ENCODE peak calls at places on chromosomes 6 and 20, in ten cellular contexts. W, G, U, N, I, D, Y, X, H and O are unnamed samples.

GRCh38 chr6:112311950-112312547 is 35.1 kb upstream of the RFPL4B start:
- DNase-seq in W (no peak), G (no peak), U (no peak), N (no peak), I (no peak), D (no peak), Y (no peak), X (no peak), H (peak), O (no peak)

GRCh38 chr6:130202782-130203181 is 20.0 kb downstream of the SAMD3 start:
- DNase-seq in W (no peak), G (no peak), U (no peak), N (no peak), I (no peak), D (no peak), Y (no peak), X (no peak), H (no peak), O (no peak)

GRCh38 chr6:41607036-41607435 is 31.2 kb upstream of the MDFI start:
- DNase-seq in W (no peak), G (no peak), U (no peak), N (no peak), I (no peak), D (no peak), Y (no peak), X (no peak), H (no peak), O (no peak)

GRCh38 chr6:117459447-117459944 is 23.0 kb upstream of the DCBLD1 start:
- DNase-seq in W (no peak), G (no peak), U (no peak), N (no peak), I (no peak), D (no peak), Y (no peak), X (no peak), H (no peak), O (no peak)

GRCh38 chr6:33828452-33828763 is 24.6 kb upstream of the MLN start:
- DNase-seq in W (no peak), G (no peak), U (no peak), N (no peak), I (no peak), D (no peak), Y (no peak), X (no peak), H (no peak), O (no peak)

GRCh38 chr6:137102050-137102848 is 57.5 kb upstream of the IL20RA start:
- DNase-seq in W (no peak), G (peak), U (no peak), N (no peak), I (no peak), D (no peak), Y (no peak), X (no peak), H (no peak), O (no peak)

GRCh38 chr6:168660400-168660945 is 219.5 kb downstream of the SMOC2 start:
- DNase-seq in W (no peak), G (no peak), U (no peak), N (no peak), I (no peak), D (no peak), Y (no peak), X (no peak), H (no peak), O (no peak)

GRCh38 chr6:105384004-105384403 is 18.9 kb downstream of the PREP start:
- DNase-seq in W (no peak), G (peak), U (no peak), N (no peak), I (no peak), D (no peak), Y (peak), X (no peak), H (peak), O (no peak)

GRCh38 chr6:53837875-53838806 is 43.3 kb downstream of the LRRC1 start:
- DNase-seq in W (no peak), G (no peak), U (no peak), N (no peak), I (peak), D (no peak), Y (no peak), X (no peak), H (no peak), O (no peak)

GRCh38 chr20:59157961-59158541 is 5.6 kb upstream of the ZNF831 start:
- DNase-seq in W (no peak), G (no peak), U (no peak), N (no peak), I (no peak), D (no peak), Y (no peak), X (no peak), H (no peak), O (no peak)

GRCh38 chr6:138026342-138026741 is 80.9 kb downstream of the PERP start:
- DNase-seq in W (no peak), G (no peak), U (no peak), N (no peak), I (no peak), D (no peak), Y (no peak), X (no peak), H (no peak), O (no peak)

GRCh38 chr6:43149260-43149659 is 21.8 kb upstream of the SRF start:
- DNase-seq in W (no peak), G (no peak), U (no peak), N (no peak), I (no peak), D (no peak), Y (no peak), X (no peak), H (peak), O (no peak)

GRCh38 chr6:97586344-97586743 is 303.3 kb upstream of the MMS22L start:
- DNase-seq in W (peak), G (peak), U (no peak), N (no peak), I (no peak), D (peak), Y (peak), X (no peak), H (no peak), O (no peak)
- TF ChIP-seq CTCF in W (peak), G (peak), U (no peak), N (peak), I (no peak), D (peak), Y (no peak), X (no peak), H (peak), O (no peak)

GRCh38 chr6:45434401-45434741 is 56.6 kb upstream of the SUPT3H start:
- DNase-seq in W (no peak), G (no peak), U (no peak), N (no peak), I (no peak), D (no peak), Y (no peak), X (no peak), H (no peak), O (no peak)

GRCh38 chr6:45438156-45438555 is 60.4 kb upstream of the SUPT3H start:
- DNase-seq in W (no peak), G (no peak), U (no peak), N (no peak), I (no peak), D (no peak), Y (no peak), X (no peak), H (no peak), O (no peak)

GRCh38 chr6:45437441-45437820 is 59.7 kb upstream of the SUPT3H start:
- DNase-seq in W (no peak), G (no peak), U (no peak), N (no peak), I (no peak), D (no peak), Y (no peak), X (no peak), H (no peak), O (no peak)

GRCh38 chr6:45438849-45439406 is 61.2 kb upstream of the SUPT3H start:
- DNase-seq in W (peak), G (peak), U (no peak), N (peak), I (no peak), D (peak), Y (no peak), X (no peak), H (peak), O (no peak)

GRCh38 chr6:45436544-45437440 is 59.1 kb upstream of the SUPT3H start:
- DNase-seq in W (peak), G (peak), U (no peak), N (peak), I (no peak), D (no peak), Y (no peak), X (no peak), H (peak), O (no peak)
- H3K4me3 ChIP-seq in W (no peak), G (no peak), U (no peak), N (no peak), I (no peak), D (no peak), Y (no peak), X (no peak), H (peak), O (no peak)

GRCh38 chr6:35728663-35729348 is 8.0 kb upstream of the ARMC12 start:
- DNase-seq in W (no peak), G (peak), U (peak), N (no peak), I (peak), D (no peak), Y (no peak), X (no peak), H (no peak), O (no peak)

GRCh38 chr6:35729722-35730121 is 7.1 kb upstream of the ARMC12 start:
- DNase-seq in W (no peak), G (no peak), U (no peak), N (no peak), I (no peak), D (no peak), Y (no peak), X (no peak), H (no peak), O (no peak)

GRCh38 chr6:35727206-35727934 is 9.5 kb upstream of the ARMC12 start:
- DNase-seq in W (peak), G (peak), U (peak), N (peak), I (peak), D (no peak), Y (peak), X (no peak), H (peak), O (no peak)

GRCh38 chr6:35729349-35729678 is 7.5 kb upstream of the ARMC12 start:
- DNase-seq in W (no peak), G (no peak), U (no peak), N (no peak), I (no peak), D (no peak), Y (no peak), X (no peak), H (no peak), O (no peak)

GRCh38 chr6:35727935-35728662 is 8.7 kb upstream of the ARMC12 start:
- DNase-seq in W (peak), G (peak), U (peak), N (peak), I (peak), D (peak), Y (peak), X (peak), H (peak), O (peak)
- TF ChIP-seq CTCF in W (peak), G (no peak), U (no peak), N (no peak), I (no peak), D (no peak), Y (no peak), X (no peak), H (no peak), O (no peak)

DNA sequence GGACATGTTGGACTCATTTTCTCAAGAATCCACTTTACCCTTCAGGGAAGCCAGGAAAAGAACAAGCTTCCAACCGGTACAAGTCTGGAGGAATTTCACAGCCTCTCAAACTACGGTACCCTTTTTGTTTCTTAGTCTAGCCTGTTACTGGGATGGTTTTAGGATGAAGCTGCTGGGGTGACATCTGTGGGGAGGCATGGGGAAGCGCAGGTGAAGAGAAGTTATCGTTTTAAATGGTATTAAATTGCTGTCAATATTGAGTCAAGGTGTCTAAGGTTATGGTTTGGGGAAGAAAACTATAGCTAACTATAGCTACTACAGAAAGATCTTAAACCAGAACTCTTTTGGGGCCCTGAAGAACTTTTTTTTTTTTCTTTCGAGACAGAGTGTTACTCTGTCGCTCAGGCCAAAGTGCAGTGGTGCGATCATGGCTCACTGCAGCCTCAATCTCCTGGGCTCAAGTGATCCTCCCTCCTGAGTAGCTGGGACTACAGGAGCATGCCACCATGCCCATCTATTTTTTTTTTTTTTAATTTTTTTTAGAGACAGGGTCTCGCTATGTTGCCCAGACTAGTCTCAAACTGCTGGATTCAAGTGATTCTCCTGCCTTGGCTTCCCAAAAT is 128.7 kb downstream of the RIN2 start:
- DNase-seq in W (no peak), G (peak), U (no peak), N (no peak), I (no peak), D (no peak), Y (peak), X (no peak), H (peak), O (no peak)
- H3K4me3 ChIP-seq in W (no peak), G (no peak), U (no peak), N (no peak), I (no peak), D (peak), Y (peak), X (no peak), H (peak), O (no peak)

DNA sequence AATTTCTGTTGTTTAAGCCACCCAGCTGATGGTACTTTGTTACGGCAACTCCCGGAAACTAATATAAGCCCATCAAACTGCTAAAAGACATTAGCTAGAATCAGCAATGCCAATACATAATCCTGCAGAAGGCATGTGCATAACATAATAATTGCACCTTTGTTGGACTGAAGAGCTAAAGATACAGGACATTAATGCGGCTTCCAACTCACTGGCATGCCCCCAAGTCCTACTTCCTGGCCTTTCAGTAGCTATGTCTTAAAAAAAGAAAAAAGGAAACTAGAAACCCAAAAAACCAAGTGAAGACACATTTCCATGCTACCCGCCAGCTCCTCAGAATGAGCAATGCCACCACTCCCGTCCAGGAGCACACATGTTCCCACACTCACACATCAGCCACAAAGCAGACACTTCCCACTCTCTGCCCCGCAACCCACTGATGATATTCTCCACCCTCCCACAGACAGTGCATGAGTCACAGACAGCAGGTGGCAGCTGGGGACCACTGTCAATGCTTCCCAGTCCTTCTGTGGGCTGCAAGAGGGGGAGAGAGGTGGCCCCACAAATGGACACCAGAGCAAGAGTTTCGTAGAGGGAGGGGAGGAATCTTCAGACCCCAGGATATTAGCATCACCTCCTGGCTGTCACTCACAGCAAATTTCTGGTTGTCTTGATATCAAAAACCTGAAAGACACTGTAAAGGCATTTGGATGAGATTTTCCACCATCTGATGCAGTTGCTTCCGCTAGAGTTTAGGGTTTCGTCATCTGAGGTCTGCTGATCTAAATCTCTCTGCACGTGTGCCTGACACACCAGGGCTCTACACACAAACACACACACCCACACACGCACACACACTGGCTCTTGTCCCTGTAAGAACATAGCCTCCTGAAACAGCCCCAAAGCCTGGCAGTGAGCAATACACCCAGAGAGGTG is 32.8 kb downstream of the GFOD1 start:
- DNase-seq in W (peak), G (peak), U (no peak), N (peak), I (no peak), D (peak), Y (no peak), X (peak), H (peak), O (no peak)
- TF ChIP-seq CTCF in W (no peak), G (no peak), U (no peak), N (no peak), I (no peak), D (no peak), Y (no peak), X (peak), H (peak), O (no peak)